ENCODE peak calls at places on chromosome 13, in nine cellular contexts. J, Y, C, Q, L, B, K, U and V are unnamed samples.

GRCh38 chr13:47277774-47278173 is 380.9 kb upstream of the HTR2A start:
- DNase-seq in Y (no peak), L (no peak), K (no peak), U (no peak), J (no peak), C (no peak), Q (no peak), B (peak), V (no peak)

GRCh38 chr13:51495300-51495699 is 42.5 kb upstream of the INTS6 start:
- DNase-seq in Q (no peak), U (no peak), J (no peak), C (no peak), K (no peak), Y (no peak), B (no peak), L (no peak), V (peak)

GRCh38 chr13:44403720-44404063 is 30.1 kb downstream of the SERP2 start:
- DNase-seq in K (no peak), Q (no peak), Y (no peak), U (no peak), B (no peak), C (no peak), L (no peak), J (no peak), V (no peak)

GRCh38 chr13:33976965-33977364 is 159.0 kb downstream of the RFC3 start:
- DNase-seq in C (no peak), Y (no peak), B (no peak), U (no peak), J (no peak), L (no peak), Q (no peak), K (no peak), V (no peak)

GRCh38 chr13:98942997-98943396 is 34.9 kb downstream of the DOCK9 start:
- DNase-seq in L (no peak), K (no peak), J (no peak), U (no peak), Y (no peak), Q (no peak), B (peak), C (no peak), V (no peak)

GRCh38 chr13:99471231-99472202 is 29.8 kb upstream of the TM9SF2 start:
- DNase-seq in J (no peak), L (no peak), U (no peak), K (no peak), Q (no peak), Y (no peak), C (no peak), B (peak), V (no peak)

GRCh38 chr13:30109471-30110135 is 197.7 kb downstream of the KATNAL1 start:
- DNase-seq in Q (no peak), U (no peak), B (no peak), K (no peak), C (no peak), L (no peak), J (no peak), Y (no peak), V (no peak)

GRCh38 chr13:47976325-47976724 is 24.7 kb downstream of the SUCLA2 start:
- DNase-seq in Y (no peak), U (no peak), B (no peak), K (no peak), J (no peak), L (no peak), C (no peak), Q (no peak), V (no peak)

GRCh38 chr13:32720026-32720425 is 133.8 kb downstream of the PDS5B start:
- DNase-seq in Q (no peak), L (no peak), Y (no peak), U (no peak), J (no peak), B (peak), C (no peak), K (no peak), V (no peak)

GRCh38 chr13:44068737-44069136 is 189.0 kb downstream of the LACC1 start:
- DNase-seq in B (peak), K (no peak), L (no peak), Y (no peak), Q (no peak), J (no peak), U (peak), C (no peak), V (peak)

GRCh38 chr13:21010621-21011020 is 50.8 kb downstream of the LATS2 start:
- DNase-seq in C (no peak), U (no peak), Q (peak), K (no peak), L (no peak), B (no peak), Y (no peak), J (no peak), V (no peak)

GRCh38 chr13:71309905-71310304 is 557.1 kb downstream of the DACH1 start:
- DNase-seq in J (no peak), K (no peak), U (no peak), C (no peak), Y (no peak), Q (no peak), L (no peak), B (no peak), V (no peak)

GRCh38 chr13:26679411-26679810 is 81.2 kb downstream of the GPR12 start:
- DNase-seq in U (no peak), B (peak), Y (no peak), L (no peak), C (no peak), J (no peak), Q (no peak), K (no peak), V (no peak)

GRCh38 chr13:108214511-108215383 is 589 bp downstream of the LIG4 start:
- DNase-seq in J (no peak), K (peak), B (no peak), Y (no peak), Q (no peak), L (no peak), C (no peak), U (no peak), V (no peak)

GRCh38 chr13:95714142-95714832 is 37.3 kb downstream of the DNAJC3 start:
- DNase-seq in B (peak), C (no peak), Y (no peak), K (no peak), U (no peak), Q (no peak), J (peak), L (no peak), V (peak)

GRCh38 chr13:30805603-30806011 is 70.3 kb downstream of the ALOX5AP start:
- DNase-seq in Q (no peak), C (peak), K (no peak), J (no peak), B (no peak), U (no peak), Y (no peak), L (no peak), V (no peak)

GRCh38 chr13:112330479-112331407 is 45.4 kb upstream of the SPACA7 start:
- DNase-seq in Y (no peak), K (no peak), J (no peak), Q (no peak), C (no peak), B (no peak), U (no peak), L (no peak), V (no peak)

GRCh38 chr13:84096221-84096620 is 213.9 kb upstream of the SLITRK1 start:
- DNase-seq in J (no peak), L (no peak), U (no peak), Y (no peak), Q (no peak), K (no peak), B (peak), C (no peak), V (no peak)

GRCh38 chr13:71902676-71903075 is 35.7 kb upstream of the DACH1 start:
- DNase-seq in B (no peak), L (no peak), C (no peak), Q (no peak), J (no peak), Y (no peak), U (no peak), K (no peak), V (no peak)

GRCh38 chr13:48400820-48401219 is 12.1 kb downstream of the LPAR6 start:
- DNase-seq in L (no peak), K (no peak), J (peak), U (peak), Q (no peak), Y (no peak), B (peak), C (no peak), V (peak)

GRCh38 chr13:70249332-70250064 is 141.2 kb upstream of the KLHL1 start:
- DNase-seq in C (no peak), B (peak), L (no peak), Y (no peak), K (no peak), U (no peak), J (no peak), Q (no peak), V (no peak)

GRCh38 chr13:23956106-23956505 is 58.8 kb upstream of the C1QTNF9B start:
- DNase-seq in B (peak), Q (no peak), Y (no peak), K (no peak), L (no peak), C (no peak), J (no peak), U (no peak), V (no peak)

GRCh38 chr13:83878691-83879410 is 3.4 kb downstream of the SLITRK1 start:
- DNase-seq in C (no peak), Y (no peak), L (no peak), K (no peak), Q (no peak), J (no peak), B (no peak), U (no peak), V (no peak)

GRCh38 chr13:37640499-37640898 is 41.9 kb upstream of the POSTN start:
- DNase-seq in J (no peak), L (no peak), C (no peak), U (peak), Y (no peak), K (no peak), B (peak), Q (peak), V (peak)

GRCh38 chr13:106919638-106920037 is 351.7 kb upstream of the ARGLU1 start:
- DNase-seq in B (no peak), U (peak), K (no peak), L (no peak), Y (no peak), C (no peak), Q (no peak), J (no peak), V (no peak)

GRCh38 chr13:96772426-96772825 is 221.8 kb downstream of the OXGR1 start:
- DNase-seq in Y (no peak), U (no peak), B (no peak), K (no peak), C (no peak), J (no peak), Q (no peak), L (no peak), V (no peak)

GRCh38 chr13:48199404-48199991 is 33.5 kb upstream of the ITM2B start:
- DNase-seq in B (no peak), J (no peak), K (no peak), L (no peak), C (no peak), Y (no peak), U (no peak), Q (no peak), V (no peak)

GRCh38 chr13:83752141-83752540 is 130.1 kb downstream of the SLITRK1 start:
- DNase-seq in Q (no peak), K (no peak), B (peak), Y (no peak), U (no peak), J (no peak), C (no peak), L (no peak), V (no peak)

GRCh38 chr13:33537691-33538090 is 252.1 kb upstream of the STARD13 start:
- DNase-seq in K (no peak), J (no peak), B (no peak), C (no peak), U (no peak), L (no peak), Q (no peak), Y (no peak), V (no peak)

GRCh38 chr13:49220856-49221614 is 897 bp downstream of the MLNR start:
- DNase-seq in B (no peak), Y (no peak), L (no peak), J (no peak), K (no peak), U (no peak), Q (no peak), C (no peak), V (no peak)

GRCh38 chr13:46012404-46012803 is 40.1 kb downstream of the ZC3H13 start:
- DNase-seq in K (no peak), Q (no peak), J (no peak), U (no peak), B (no peak), C (no peak), Y (no peak), L (no peak), V (no peak)